ENCODE peak calls at places on chromosomes 13 and 19, in ten cellular contexts. N is colonic mucosa, F is left ventricle myocardium inferior, M is fibroblast of lung, S is uterus, L is omental fat pad, R is Caco-2, Q is GM10248, T is neural progenitor cell, A is HCT116. O is an unnamed sample.

GRCh38 chr13:109715902-109716301 is 70.5 kb downstream of the IRS2 start:
- DNase-seq in S (no peak), T (peak; percentile 38), N (no peak), M (peak; percentile 73), L (no peak), R (no peak), A (no peak), F (no peak), Q (no peak), O (no peak)

GRCh38 chr19:16289594-16289993 is 35.0 kb upstream of the KLF2 start:
- DNase-seq in M (no peak), R (no peak), A (no peak), N (no peak), L (no peak), S (no peak), F (no peak), T (no peak), Q (no peak), O (no peak)

GRCh38 chr13:113083402-113084061 is 22.1 kb upstream of the F7 start:
- DNase-seq in M (peak; percentile 32), L (no peak), T (no peak), F (peak; percentile 76), S (no peak), R (no peak), A (peak; percentile 42), N (no peak), Q (no peak), O (no peak)

GRCh38 chr19:34184880-34185491 is 12.7 kb downstream of the LSM14A start:
- DNase-seq in A (no peak), R (no peak), M (peak; percentile 25), N (no peak), S (no peak), Q (no peak), L (no peak), T (no peak), F (no peak), O (no peak)

GRCh38 chr13:50613356-50613831 is 230.1 kb downstream of the DLEU7 start:
- DNase-seq in R (no peak), Q (no peak), M (peak; percentile 49), T (no peak), A (no peak), N (no peak), L (no peak), F (no peak), S (no peak), O (no peak)

GRCh38 chr19:18867751-18868150 is 28.2 kb downstream of the CERS1 start:
- DNase-seq in N (no peak), T (no peak), S (no peak), R (no peak), M (no peak), L (no peak), F (no peak), Q (no peak), A (no peak), O (no peak)

GRCh38 chr13:25911020-25911419 is 140.8 kb downstream of the SHISA2 start:
- DNase-seq in M (no peak), T (peak; percentile 93), L (no peak), S (no peak), A (no peak), R (no peak), F (no peak), N (no peak), Q (no peak), O (no peak)

GRCh38 chr13:110332750-110333149 is 25.7 kb downstream of the COL4A2 start:
- DNase-seq in L (no peak), M (no peak), T (no peak), R (no peak), N (no peak), Q (no peak), F (no peak), S (no peak), A (no peak), O (no peak)

GRCh38 chr13:113874579-113875428 is 10.9 kb upstream of the GAS6 start:
- DNase-seq in F (no peak), S (no peak), A (no peak), N (no peak), T (no peak), M (no peak), Q (no peak), R (no peak), L (no peak), O (no peak)

GRCh38 chr19:10894911-10895213 is 23.5 kb downstream of the CARM1 start:
- DNase-seq in F (no peak), S (no peak), M (no peak), Q (no peak), L (no peak), R (no peak), N (no peak), T (no peak), A (no peak), O (no peak)

GRCh38 chr19:39828015-39828633 is 5.8 kb downstream of the DYRK1B start:
- DNase-seq in R (no peak), A (no peak), N (no peak), F (no peak), S (no peak), M (no peak), Q (no peak), T (no peak), L (no peak), O (no peak)

GRCh38 chr13:25406377-25406776 is 34.6 kb downstream of the ATP8A2 start:
- DNase-seq in N (no peak), L (no peak), S (no peak), R (no peak), Q (no peak), F (no peak), A (peak; percentile 8), M (no peak), T (peak; percentile 37), O (no peak)

GRCh38 chr19:37997911-37998344 is 90.9 kb downstream of the SIPA1L3 start:
- DNase-seq in T (no peak), R (no peak), N (no peak), S (no peak), Q (no peak), M (peak; percentile 86), L (no peak), A (peak; percentile 91), F (no peak), O (no peak)

GRCh38 chr13:23852351-23852750 is 36.8 kb downstream of the MIPEP start:
- DNase-seq in S (no peak), N (no peak), R (no peak), L (no peak), A (no peak), F (no peak), T (no peak), Q (no peak), M (no peak), O (no peak)

GRCh38 chr19:4913996-4914735 is 4.9 kb downstream of the UHRF1 start:
- DNase-seq in F (no peak), L (no peak), S (no peak), Q (no peak), A (no peak), R (no peak), N (no peak), T (no peak), M (peak; percentile 7), O (no peak)

GRCh38 chr13:95352486-95352885 is 51.2 kb upstream of the ABCC4 start:
- DNase-seq in F (no peak), T (no peak), M (no peak), S (no peak), A (no peak), N (no peak), L (no peak), Q (no peak), R (no peak), O (no peak)

DNA sequence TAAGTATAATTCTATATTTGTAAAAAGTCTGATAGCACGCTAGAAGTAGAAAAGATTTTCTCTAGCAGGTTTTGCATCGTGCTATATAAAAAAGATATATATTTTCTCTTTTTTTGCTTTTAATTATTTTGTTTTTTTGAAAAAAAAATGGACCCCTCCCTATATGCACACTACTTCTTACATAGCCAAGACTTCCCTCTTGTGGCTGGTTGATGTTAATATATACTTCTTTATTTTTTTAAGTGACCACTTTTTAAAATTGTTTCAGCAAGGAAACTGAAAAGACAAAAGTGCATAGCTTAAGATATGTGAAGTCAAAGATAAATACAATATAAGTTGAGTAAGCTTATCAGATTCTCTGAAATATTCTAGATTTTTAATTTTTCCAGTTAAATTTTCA is 1202.8 kb downstream of the DIAPH3 start:
- DNase-seq in Q (no peak), N (no peak), A (no peak), S (no peak), M (peak; percentile 63), F (no peak), L (no peak), R (no peak), T (peak; percentile 32), O (no peak)
- TF ChIP-seq CTCF in Q (peak; percentile 18), N (no peak), A (no peak), S (no peak), M (no peak), F (peak; percentile 46), L (no peak), R (no peak), T (peak; percentile 51), O (no peak)

DNA sequence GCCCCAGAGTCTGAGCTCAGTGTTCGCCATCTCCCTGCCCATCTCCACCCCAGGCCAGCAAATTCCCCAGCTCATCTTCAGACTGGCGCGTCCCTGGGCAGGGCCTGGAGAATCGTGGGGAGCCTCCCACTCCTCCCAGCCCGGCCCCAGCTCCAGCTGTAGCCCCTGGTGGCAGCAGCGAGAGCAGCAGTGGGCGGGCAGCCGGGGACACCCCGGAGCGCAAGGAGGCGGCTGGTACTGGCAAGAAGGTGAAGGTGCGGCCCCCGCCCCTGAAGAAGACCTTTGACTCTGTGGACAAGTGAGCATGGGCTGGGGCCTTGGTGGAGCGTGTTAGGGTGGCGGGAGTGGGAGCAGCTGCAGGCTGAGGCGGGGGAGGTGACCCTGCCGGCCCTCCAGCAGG is 8.4 kb upstream of the PRR19 start:
- DNase-seq in L (no peak), T (peak; percentile 29), A (no peak), Q (no peak), R (no peak), M (no peak), S (no peak), F (no peak), N (no peak), O (no peak)
- TF ChIP-seq CTCF in L (no peak), T (no peak), A (peak; percentile 22), Q (no peak), R (no peak), M (no peak), S (no peak), F (no peak), N (no peak), O (no peak)

GRCh38 chr19:44752816-44753618 is 4.5 kb downstream of the BCL3 start:
- DNase-seq in Q (peak; percentile 94), S (peak; percentile 91), M (peak; percentile 98), A (no peak), L (peak; percentile 72), F (peak; percentile 90), N (peak; percentile 96), T (peak; percentile 41), R (peak; percentile 63), O (peak; percentile 96)
- TF ChIP-seq CTCF in Q (no peak), S (no peak), M (no peak), A (peak; percentile 15), L (no peak), F (peak; percentile 29), N (no peak), T (no peak), R (no peak), O (no peak)

DNA sequence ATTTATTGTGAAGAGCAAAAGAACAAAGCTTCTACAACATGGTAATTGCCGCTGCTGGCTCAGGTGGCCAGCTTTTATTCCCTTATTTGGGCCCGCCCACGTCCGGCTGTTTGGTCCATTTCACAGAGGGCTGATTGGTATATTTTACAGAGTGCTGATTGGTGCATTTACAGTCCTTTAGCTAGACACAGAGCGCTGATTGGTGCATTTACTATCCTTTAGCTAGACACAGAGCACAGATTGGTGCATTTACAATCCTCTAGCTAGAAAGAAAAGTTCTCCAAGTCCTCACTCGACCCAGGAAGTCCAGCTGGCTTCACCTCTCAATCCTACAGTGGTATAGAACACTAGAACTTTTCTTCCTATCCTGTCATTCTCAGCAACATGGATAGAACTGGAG is 33.7 kb upstream of the FARP1 start:
- DNase-seq in N (no peak), A (no peak), R (peak; percentile 4), S (no peak), Q (no peak), M (no peak), F (no peak), L (no peak), T (no peak), O (no peak)
- TF ChIP-seq CTCF in N (no peak), A (no peak), R (no peak), S (no peak), Q (no peak), M (no peak), F (no peak), L (no peak), T (no peak), O (no peak)